ENCODE peak calls at places on chromosomes 5 and 9, in eight cellular contexts. One of them, this sample, is unnamed.
A peak's percentile ranks its signal among the peaks of the same experiment; 100 is the strongest.

GRCh38 chr5:80763211-80763610 is 108.4 kb upstream of the DHFR start:
- DNase-seq in WERI-Rb-1: no peak
- DNase-seq in breast epithelium: no peak
- DNase-seq in neuronal stem cell: no peak
- DNase-seq in tibial artery: no peak
- DNase-seq in dorsolateral prefrontal cortex: no peak
- DNase-seq in SJSA1: no peak
- DNase-seq in CD4-positive, alpha-beta memory T cell: no peak
- DNase-seq in this sample: no peak

GRCh38 chr9:87564111-87564510 is 66.4 kb downstream of the DAPK1 start:
- DNase-seq in WERI-Rb-1: no peak
- DNase-seq in breast epithelium: no peak
- DNase-seq in neuronal stem cell: no peak
- DNase-seq in tibial artery: no peak
- DNase-seq in dorsolateral prefrontal cortex: no peak
- DNase-seq in SJSA1: peak; percentile 91
- DNase-seq in CD4-positive, alpha-beta memory T cell: no peak
- DNase-seq in this sample: no peak

GRCh38 chr9:137688725-137689124 is 69.9 kb downstream of the EHMT1 start:
- DNase-seq in WERI-Rb-1: no peak
- DNase-seq in breast epithelium: no peak
- DNase-seq in neuronal stem cell: no peak
- DNase-seq in tibial artery: no peak
- DNase-seq in dorsolateral prefrontal cortex: no peak
- DNase-seq in SJSA1: no peak
- DNase-seq in CD4-positive, alpha-beta memory T cell: no peak
- DNase-seq in this sample: no peak

GRCh38 chr5:39755452-39755851 is 330.7 kb upstream of the DAB2 start:
- DNase-seq in WERI-Rb-1: no peak
- DNase-seq in breast epithelium: no peak
- DNase-seq in neuronal stem cell: no peak
- DNase-seq in tibial artery: no peak
- DNase-seq in dorsolateral prefrontal cortex: no peak
- DNase-seq in SJSA1: no peak
- DNase-seq in CD4-positive, alpha-beta memory T cell: no peak
- DNase-seq in this sample: no peak

GRCh38 chr9:136219276-136219675 is 14.3 kb upstream of the LHX3 start:
- DNase-seq in WERI-Rb-1: peak; percentile 86
- DNase-seq in breast epithelium: no peak
- DNase-seq in neuronal stem cell: no peak
- DNase-seq in tibial artery: no peak
- DNase-seq in dorsolateral prefrontal cortex: no peak
- DNase-seq in SJSA1: no peak
- DNase-seq in CD4-positive, alpha-beta memory T cell: no peak
- DNase-seq in this sample: no peak

GRCh38 chr9:14466429-14466818 is 152.5 kb upstream of the NFIB start:
- DNase-seq in WERI-Rb-1: no peak
- DNase-seq in breast epithelium: no peak
- DNase-seq in neuronal stem cell: no peak
- DNase-seq in tibial artery: no peak
- DNase-seq in dorsolateral prefrontal cortex: no peak
- DNase-seq in SJSA1: no peak
- DNase-seq in CD4-positive, alpha-beta memory T cell: no peak
- DNase-seq in this sample: no peak

GRCh38 chr9:87193151-87193550 is 245.8 kb upstream of the GAS1 start:
- DNase-seq in WERI-Rb-1: no peak
- DNase-seq in breast epithelium: no peak
- DNase-seq in neuronal stem cell: no peak
- DNase-seq in tibial artery: no peak
- DNase-seq in dorsolateral prefrontal cortex: no peak
- DNase-seq in SJSA1: no peak
- DNase-seq in CD4-positive, alpha-beta memory T cell: no peak
- DNase-seq in this sample: no peak

GRCh38 chr5:151448038-151448985 is 909 bp downstream of the SLC36A1 start:
- DNase-seq in WERI-Rb-1: peak; percentile 37
- DNase-seq in breast epithelium: no peak
- DNase-seq in neuronal stem cell: peak; percentile 31
- DNase-seq in tibial artery: no peak
- DNase-seq in dorsolateral prefrontal cortex: peak; percentile 43
- DNase-seq in SJSA1: no peak
- DNase-seq in CD4-positive, alpha-beta memory T cell: no peak
- DNase-seq in this sample: peak; percentile 59

GRCh38 chr5:154478224-154478565 is at the start of gene HAND1:
- DNase-seq in WERI-Rb-1: peak; percentile 95
- DNase-seq in breast epithelium: no peak
- DNase-seq in neuronal stem cell: peak; percentile 80
- DNase-seq in tibial artery: no peak
- DNase-seq in dorsolateral prefrontal cortex: no peak
- DNase-seq in SJSA1: peak; percentile 73
- DNase-seq in CD4-positive, alpha-beta memory T cell: no peak
- DNase-seq in this sample: peak; percentile 76

GRCh38 chr5:151570058-151570457 is 21.1 kb downstream of the FAT2 start:
- DNase-seq in WERI-Rb-1: no peak
- DNase-seq in breast epithelium: no peak
- DNase-seq in neuronal stem cell: no peak
- DNase-seq in tibial artery: no peak
- DNase-seq in dorsolateral prefrontal cortex: no peak
- DNase-seq in SJSA1: no peak
- DNase-seq in CD4-positive, alpha-beta memory T cell: no peak
- DNase-seq in this sample: no peak

GRCh38 chr5:154078305-154078704 is 39.5 kb downstream of the MFAP3 start:
- DNase-seq in WERI-Rb-1: no peak
- DNase-seq in breast epithelium: no peak
- DNase-seq in neuronal stem cell: no peak
- DNase-seq in tibial artery: no peak
- DNase-seq in dorsolateral prefrontal cortex: no peak
- DNase-seq in SJSA1: no peak
- DNase-seq in CD4-positive, alpha-beta memory T cell: no peak
- DNase-seq in this sample: no peak

GRCh38 chr5:2695200-2695891 is 56.1 kb downstream of the IRX2 start:
- DNase-seq in WERI-Rb-1: peak; percentile 5
- DNase-seq in breast epithelium: no peak
- DNase-seq in neuronal stem cell: no peak
- DNase-seq in tibial artery: no peak
- DNase-seq in dorsolateral prefrontal cortex: no peak
- DNase-seq in SJSA1: peak; percentile 22
- DNase-seq in CD4-positive, alpha-beta memory T cell: no peak
- DNase-seq in this sample: no peak

GRCh38 chr9:107894572-107895261 is 405.1 kb upstream of the KLF4 start:
- DNase-seq in WERI-Rb-1: no peak
- DNase-seq in breast epithelium: no peak
- DNase-seq in neuronal stem cell: no peak
- DNase-seq in tibial artery: no peak
- DNase-seq in dorsolateral prefrontal cortex: no peak
- DNase-seq in SJSA1: no peak
- DNase-seq in CD4-positive, alpha-beta memory T cell: no peak
- DNase-seq in this sample: peak; percentile 35

GRCh38 chr5:39520232-39520572 is 95.4 kb upstream of the DAB2 start:
- DNase-seq in WERI-Rb-1: no peak
- DNase-seq in breast epithelium: no peak
- DNase-seq in neuronal stem cell: no peak
- DNase-seq in tibial artery: no peak
- DNase-seq in dorsolateral prefrontal cortex: no peak
- DNase-seq in SJSA1: peak; percentile 58
- DNase-seq in CD4-positive, alpha-beta memory T cell: no peak
- DNase-seq in this sample: no peak

GRCh38 chr5:36507332-36507952 is 99.0 kb upstream of the SLC1A3 start:
- DNase-seq in WERI-Rb-1: peak; percentile 81
- DNase-seq in breast epithelium: peak; percentile 80
- DNase-seq in neuronal stem cell: peak; percentile 69
- DNase-seq in tibial artery: peak; percentile 86
- DNase-seq in dorsolateral prefrontal cortex: peak; percentile 73
- DNase-seq in SJSA1: peak; percentile 77
- DNase-seq in CD4-positive, alpha-beta memory T cell: peak; percentile 45
- DNase-seq in this sample: peak; percentile 71

GRCh38 chr5:144315026-144315425 is 144.4 kb downstream of the KCTD16 start:
- DNase-seq in WERI-Rb-1: no peak
- DNase-seq in breast epithelium: no peak
- DNase-seq in neuronal stem cell: no peak
- DNase-seq in tibial artery: no peak
- DNase-seq in dorsolateral prefrontal cortex: no peak
- DNase-seq in SJSA1: no peak
- DNase-seq in CD4-positive, alpha-beta memory T cell: no peak
- DNase-seq in this sample: no peak

DNA sequence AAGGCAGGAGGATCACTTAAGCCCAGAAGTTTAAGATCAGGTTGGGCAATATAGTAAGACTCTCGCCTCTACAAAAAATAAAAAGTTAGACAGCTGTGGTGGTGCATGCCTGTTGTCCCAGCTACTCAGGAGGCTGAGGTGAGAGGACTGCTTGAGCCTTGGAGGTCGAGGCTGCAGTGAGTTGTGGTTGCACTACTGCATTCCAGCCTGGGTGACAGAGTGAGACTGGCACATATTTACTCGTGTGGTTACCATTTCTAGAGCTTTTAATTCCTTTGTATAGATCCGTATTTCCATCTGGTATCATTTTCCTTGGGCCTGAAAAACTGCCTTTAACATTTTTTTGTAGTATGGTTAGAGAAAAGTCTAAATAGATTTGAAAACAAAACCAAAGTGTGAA is 7.8 kb downstream of the IL6ST start:
- DNase-seq in WERI-Rb-1: no peak
- DNase-seq in breast epithelium: no peak
- DNase-seq in neuronal stem cell: no peak
- DNase-seq in tibial artery: no peak
- DNase-seq in dorsolateral prefrontal cortex: no peak
- DNase-seq in SJSA1: no peak
- DNase-seq in CD4-positive, alpha-beta memory T cell: no peak
- DNase-seq in this sample: no peak
- H3K4me3 ChIP-seq in WERI-Rb-1: no peak overlapping the region
- H3K4me3 ChIP-seq in breast epithelium: no peak overlapping the region
- H3K4me3 ChIP-seq in neuronal stem cell: no peak overlapping the region
- H3K4me3 ChIP-seq in tibial artery: no peak overlapping the region
- H3K4me3 ChIP-seq in dorsolateral prefrontal cortex: no peak overlapping the region
- H3K4me3 ChIP-seq in SJSA1: no peak overlapping the region
- H3K4me3 ChIP-seq in CD4-positive, alpha-beta memory T cell: no peak overlapping the region
- H3K4me3 ChIP-seq in this sample: no peak overlapping the region

GRCh38 chr9:100583019-100583802 is 5.3 kb downstream of the CAVIN4 start:
- DNase-seq in WERI-Rb-1: no peak
- DNase-seq in breast epithelium: no peak
- DNase-seq in neuronal stem cell: no peak
- DNase-seq in tibial artery: no peak
- DNase-seq in dorsolateral prefrontal cortex: no peak
- DNase-seq in SJSA1: no peak
- DNase-seq in CD4-positive, alpha-beta memory T cell: no peak
- DNase-seq in this sample: no peak
- H3K27ac ChIP-seq in WERI-Rb-1: no peak overlapping the region
- H3K27ac ChIP-seq in breast epithelium: no peak overlapping the region
- H3K27ac ChIP-seq in neuronal stem cell: no peak overlapping the region
- H3K27ac ChIP-seq in tibial artery: no peak overlapping the region
- H3K27ac ChIP-seq in dorsolateral prefrontal cortex: peak overlapping the region; percentile 54
- H3K27ac ChIP-seq in SJSA1: no peak overlapping the region
- H3K27ac ChIP-seq in CD4-positive, alpha-beta memory T cell: no peak overlapping the region
- H3K27ac ChIP-seq in this sample: no peak overlapping the region

GRCh38 chr5:181044662-181045305 is 4.7 kb downstream of the BTNL9 start:
- DNase-seq in WERI-Rb-1: no peak
- DNase-seq in breast epithelium: no peak
- DNase-seq in neuronal stem cell: no peak
- DNase-seq in tibial artery: no peak
- DNase-seq in dorsolateral prefrontal cortex: no peak
- DNase-seq in SJSA1: no peak
- DNase-seq in CD4-positive, alpha-beta memory T cell: no peak
- DNase-seq in this sample: no peak
- H3K27me3 ChIP-seq in WERI-Rb-1: peaks cover 21% of the 10 kb centered on the region
- H3K27me3 ChIP-seq in breast epithelium: no peaks in the 10 kb centered on the region
- H3K27me3 ChIP-seq in neuronal stem cell: peaks cover 2% of the 10 kb centered on the region
- H3K27me3 ChIP-seq in tibial artery: peaks cover 50% of the 10 kb centered on the region
- H3K27me3 ChIP-seq in dorsolateral prefrontal cortex: peaks cover 32% of the 10 kb centered on the region
- H3K27me3 ChIP-seq in SJSA1: peaks cover 48% of the 10 kb centered on the region
- H3K27me3 ChIP-seq in CD4-positive, alpha-beta memory T cell: peaks cover 9% of the 10 kb centered on the region
- H3K27me3 ChIP-seq in this sample: peaks cover 4% of the 10 kb centered on the region

GRCh38 chr9:2125909-2126308 is 110.8 kb downstream of the SMARCA2 start:
- DNase-seq in WERI-Rb-1: no peak
- DNase-seq in breast epithelium: no peak
- DNase-seq in neuronal stem cell: no peak
- DNase-seq in tibial artery: no peak
- DNase-seq in dorsolateral prefrontal cortex: no peak
- DNase-seq in SJSA1: no peak
- DNase-seq in CD4-positive, alpha-beta memory T cell: no peak
- DNase-seq in this sample: no peak
- H3K4me3 ChIP-seq in WERI-Rb-1: no peak overlapping the region
- H3K4me3 ChIP-seq in breast epithelium: peak overlapping the region; percentile 10
- H3K4me3 ChIP-seq in neuronal stem cell: no peak overlapping the region
- H3K4me3 ChIP-seq in tibial artery: peak overlapping the region; percentile 27
- H3K4me3 ChIP-seq in dorsolateral prefrontal cortex: peak overlapping the region; percentile 15
- H3K4me3 ChIP-seq in SJSA1: no peak overlapping the region
- H3K4me3 ChIP-seq in CD4-positive, alpha-beta memory T cell: no peak overlapping the region
- H3K4me3 ChIP-seq in this sample: no peak overlapping the region